ENCODE peak calls at places on chromosomes 12 and 14, in nine cellular contexts. R, V, P, S, L, J, B, D and I are unnamed samples.

GRCh38 chr12:59999291-59999690 is 403.5 kb downstream of the SLC16A7 start:
- DNase-seq in B (no peak), V (no peak), L (no peak), J (no peak), P (no peak), R (no peak), D (no peak), S (no peak), I (no peak)

GRCh38 chr14:94337274-94337673 is 14.1 kb upstream of the SERPINA6 start:
- DNase-seq in P (no peak), J (no peak), L (peak), D (no peak), R (no peak), B (no peak), V (no peak), S (peak), I (no peak)

GRCh38 chr14:51094282-51094821 is 553 bp downstream of the TRIM9 start:
- DNase-seq in L (no peak), V (peak), S (no peak), R (no peak), P (no peak), D (peak), J (no peak), B (no peak), I (peak)

GRCh38 chr14:22646570-22647254 is 2.6 kb upstream of the OR6J1 start:
- DNase-seq in B (no peak), V (no peak), S (peak), J (no peak), R (no peak), D (no peak), L (peak), P (no peak), I (no peak)

GRCh38 chr12:129067482-129067881 is 214.2 kb downstream of the GLT1D1 start:
- DNase-seq in L (no peak), R (no peak), D (no peak), J (no peak), P (no peak), V (no peak), S (no peak), B (no peak), I (no peak)

GRCh38 chr12:16437926-16438325 is 90.5 kb downstream of the MGST1 start:
- DNase-seq in V (no peak), P (no peak), S (no peak), B (no peak), J (no peak), D (no peak), L (no peak), R (no peak), I (no peak)

GRCh38 chr14:75198291-75198933 is 22.0 kb upstream of the TMED10 start:
- DNase-seq in B (no peak), L (peak), S (peak), D (no peak), V (no peak), P (no peak), R (no peak), J (peak), I (no peak)

GRCh38 chr14:99654235-99655000 is 9.5 kb downstream of the HHIPL1 start:
- DNase-seq in B (peak), P (no peak), R (no peak), V (no peak), L (peak), S (peak), D (no peak), J (peak), I (no peak)

GRCh38 chr12:30931222-30931621 is 4.7 kb downstream of the TSPAN11 start:
- DNase-seq in J (no peak), S (no peak), B (no peak), V (no peak), D (no peak), R (no peak), P (no peak), L (no peak), I (no peak)

GRCh38 chr14:101412741-101413140 is 148.6 kb upstream of the DIO3 start:
- DNase-seq in D (no peak), J (no peak), B (no peak), S (no peak), V (no peak), L (no peak), R (no peak), P (peak), I (no peak)

GRCh38 chr12:24062642-24063245 is 113.3 kb upstream of the SOX5 start:
- DNase-seq in L (peak), R (no peak), D (no peak), S (no peak), J (no peak), B (no peak), V (no peak), P (no peak), I (no peak)

GRCh38 chr14:38128640-38129039 is 79.1 kb upstream of the SSTR1 start:
- DNase-seq in D (no peak), J (no peak), R (no peak), V (no peak), B (no peak), L (no peak), S (no peak), P (no peak), I (no peak)

GRCh38 chr14:99288948-99289347 is 17.0 kb upstream of the BCL11B start:
- DNase-seq in J (no peak), S (no peak), L (no peak), V (no peak), R (no peak), P (no peak), D (no peak), B (no peak), I (no peak)

GRCh38 chr14:56686416-56686815 is 106.8 kb downstream of the TMEM260 start:
- DNase-seq in D (peak), V (no peak), S (no peak), J (no peak), L (no peak), P (no peak), R (no peak), B (peak), I (peak)

GRCh38 chr12:27426743-27427142 is 19.8 kb upstream of the SMCO2 start:
- DNase-seq in D (no peak), L (no peak), J (no peak), V (no peak), R (no peak), B (no peak), P (no peak), S (no peak), I (no peak)

GRCh38 chr14:31206536-31207286 is 882 bp downstream of the HECTD1 start:
- DNase-seq in L (peak), B (no peak), V (peak), R (no peak), P (no peak), J (no peak), D (peak), S (peak), I (no peak)

GRCh38 chr14:88660056-88660455 is 97.2 kb downstream of the ZC3H14 start:
- DNase-seq in D (no peak), S (peak), P (no peak), L (peak), R (no peak), B (no peak), J (no peak), V (no peak), I (no peak)

GRCh38 chr12:84807249-84807648 is 105.3 kb downstream of the SLC6A15 start:
- DNase-seq in V (no peak), D (no peak), J (no peak), R (no peak), B (no peak), L (no peak), S (peak), P (no peak), I (no peak)

GRCh38 chr14:98951521-98952152 is 320.4 kb downstream of the BCL11B start:
- DNase-seq in V (no peak), J (no peak), P (no peak), B (no peak), D (no peak), L (no peak), R (no peak), S (no peak), I (no peak)

GRCh38 chr14:79051009-79051710 is 881.0 kb downstream of the NRXN3 start:
- DNase-seq in J (no peak), R (no peak), L (no peak), V (no peak), D (no peak), P (no peak), B (no peak), S (peak), I (no peak)

GRCh38 chr14:103693514-103693913 is 21.7 kb downstream of the XRCC3 start:
- DNase-seq in R (no peak), V (no peak), B (no peak), P (no peak), L (no peak), D (no peak), S (no peak), J (peak), I (no peak)

GRCh38 chr14:51458563-51458955 is 193.2 kb upstream of the FRMD6 start:
- DNase-seq in S (peak), R (no peak), D (no peak), B (no peak), P (no peak), J (no peak), L (no peak), V (no peak), I (no peak)

GRCh38 chr14:50410921-50411320 is 14.2 kb upstream of the CDKL1 start:
- DNase-seq in D (no peak), R (no peak), P (no peak), L (peak), S (peak), V (no peak), B (no peak), J (no peak), I (no peak)

GRCh38 chr12:4355150-4355842 is 24.2 kb downstream of the FGF23 start:
- DNase-seq in B (no peak), S (no peak), P (no peak), L (peak), D (no peak), J (no peak), V (no peak), R (no peak), I (no peak)

GRCh38 chr12:21526053-21526452 is at the start of gene SPX:
- DNase-seq in R (no peak), D (no peak), P (no peak), B (no peak), J (no peak), L (peak), S (peak), V (no peak), I (no peak)

GRCh38 chr12:52794479-52795331 is 1.2 kb downstream of the KRT3 start:
- DNase-seq in J (no peak), P (no peak), L (no peak), D (no peak), R (no peak), S (peak), B (no peak), V (no peak), I (no peak)

GRCh38 chr14:57871487-57872080 is 5.7 kb upstream of the SLC35F4 start:
- DNase-seq in B (peak), V (no peak), L (peak), D (peak), S (peak), P (peak), J (peak), R (peak), I (peak)

GRCh38 chr14:90396342-90397339 is at the start of gene CALM1:
- DNase-seq in S (peak), J (peak), L (peak), D (peak), V (peak), R (peak), B (peak), P (peak), I (peak)

GRCh38 chr12:117732761-117733160 is 236.0 kb downstream of the KSR2 start:
- DNase-seq in V (no peak), J (no peak), L (no peak), P (no peak), B (no peak), S (no peak), D (no peak), R (no peak), I (no peak)

GRCh38 chr14:103070971-103071542 is 13.0 kb upstream of the LBHD2 start:
- DNase-seq in V (no peak), R (no peak), S (no peak), L (no peak), P (no peak), D (no peak), J (peak), B (no peak), I (no peak)

GRCh38 chr12:119615518-119616475 is 22.2 kb downstream of the TMEM233 start:
- DNase-seq in L (no peak), V (no peak), S (no peak), D (no peak), P (no peak), R (no peak), B (no peak), J (no peak), I (no peak)

GRCh38 chr12:120468846-120469449 is 600 bp downstream of the SRSF9 start:
- DNase-seq in S (peak), L (no peak), P (no peak), J (no peak), D (no peak), B (peak), V (no peak), R (no peak), I (no peak)

GRCh38 chr14:26323781-26324363 is 274.0 kb downstream of the NOVA1 start:
- DNase-seq in D (no peak), R (no peak), P (peak), V (no peak), L (peak), J (no peak), S (no peak), B (peak), I (no peak)